ENCODE peak calls at places on chromosomes 6 and 20, in nine cellular contexts. Y is GM03348, Z is HT-29, N is A172, O is left colon, I is ACHN, G is thyroid gland, D is progenitor cell of endocrine pancreas, B is adrenal gland. W is an unnamed sample.

GRCh38 chr6:27972750-27973149 is 15.7 kb downstream of the OR2B6 start:
- DNase-seq in Y (no peak), Z (no peak), N (no peak), O (no peak), I (no peak), G (no peak), D (no peak), B (no peak), W (no peak)

GRCh38 chr6:148969679-148970078 is 222.8 kb downstream of the UST start:
- DNase-seq in Y (peak), Z (no peak), N (no peak), O (peak), I (no peak), G (no peak), D (no peak), B (no peak), W (no peak)

GRCh38 chr20:21719592-21720214 is 14.2 kb downstream of the PAX1 start:
- DNase-seq in Y (peak), Z (peak), N (peak), O (no peak), I (peak), G (peak), D (no peak), B (peak), W (no peak)

GRCh38 chr6:15399651-15400470 is 154.0 kb downstream of the JARID2 start:
- DNase-seq in Y (peak), Z (peak), N (peak), O (peak), I (peak), G (peak), D (peak), B (peak), W (peak)

GRCh38 chr6:8180327-8181161 is 78.2 kb upstream of the EEF1E1 start:
- DNase-seq in Y (peak), Z (no peak), N (peak), O (no peak), I (peak), G (peak), D (no peak), B (no peak), W (no peak)

GRCh38 chr6:12066297-12066696 is 54.2 kb downstream of the HIVEP1 start:
- DNase-seq in Y (no peak), Z (no peak), N (no peak), O (no peak), I (no peak), G (no peak), D (no peak), B (no peak), W (no peak)

GRCh38 chr20:53834044-53834442 is 236.4 kb downstream of the BCAS1 start:
- DNase-seq in Y (no peak), Z (no peak), N (peak), O (no peak), I (no peak), G (peak), D (no peak), B (no peak), W (no peak)

GRCh38 chr6:2948228-2949025 is 22.9 kb downstream of the SERPINB6 start:
- DNase-seq in Y (no peak), Z (no peak), N (no peak), O (no peak), I (no peak), G (no peak), D (no peak), B (no peak), W (no peak)

GRCh38 chr20:35305682-35306556 is 13.7 kb upstream of the FAM83C start:
- DNase-seq in Y (peak), Z (peak), N (peak), O (peak), I (peak), G (no peak), D (no peak), B (peak), W (no peak)

GRCh38 chr6:27295301-27296079 is 16.6 kb downstream of the POM121L2 start:
- DNase-seq in Y (peak), Z (peak), N (peak), O (no peak), I (peak), G (no peak), D (no peak), B (no peak), W (no peak)

GRCh38 chr20:59661621-59662020 is 57.3 kb downstream of the PHACTR3 start:
- DNase-seq in Y (no peak), Z (no peak), N (no peak), O (no peak), I (no peak), G (no peak), D (no peak), B (no peak), W (no peak)

GRCh38 chr20:59931511-59932312 is 1.7 kb downstream of the SYCP2 start:
- DNase-seq in Y (no peak), Z (no peak), N (no peak), O (no peak), I (no peak), G (no peak), D (no peak), B (no peak), W (no peak)

GRCh38 chr6:105805581-105806023 is 280.5 kb upstream of the PRDM1 start:
- DNase-seq in Y (no peak), Z (no peak), N (peak), O (no peak), I (no peak), G (no peak), D (no peak), B (no peak), W (no peak)

GRCh38 chr6:165181951-165182414 is 127.4 kb downstream of the C6orf118 start:
- DNase-seq in Y (peak), Z (no peak), N (peak), O (no peak), I (peak), G (no peak), D (no peak), B (no peak), W (no peak)

GRCh38 chr6:45709834-45710233 is 305.8 kb downstream of the CLIC5 start:
- DNase-seq in Y (no peak), Z (no peak), N (no peak), O (no peak), I (no peak), G (no peak), D (no peak), B (no peak), W (no peak)

GRCh38 chr6:32415521-32416019 is 8.6 kb upstream of the BTNL2 start:
- DNase-seq in Y (peak), Z (peak), N (peak), O (peak), I (peak), G (peak), D (peak), B (peak), W (peak)

GRCh38 chr6:71403422-71404134 is 115.0 kb downstream of the OGFRL1 start:
- DNase-seq in Y (no peak), Z (peak), N (no peak), O (no peak), I (no peak), G (no peak), D (no peak), B (no peak), W (no peak)

GRCh38 chr20:36775196-36775595 is 1.6 kb upstream of the DSN1 start:
- DNase-seq in Y (no peak), Z (no peak), N (no peak), O (no peak), I (no peak), G (peak), D (no peak), B (no peak), W (no peak)

GRCh38 chr6:101266063-101266462 is 127.4 kb upstream of the GRIK2 start:
- DNase-seq in Y (no peak), Z (peak), N (no peak), O (no peak), I (no peak), G (no peak), D (no peak), B (no peak), W (no peak)

GRCh38 chr6:1027109-1027794 is 284.6 kb upstream of the FOXQ1 start:
- DNase-seq in Y (peak), Z (no peak), N (peak), O (no peak), I (peak), G (no peak), D (no peak), B (no peak), W (no peak)

W was measured in ovary.